ENCODE peak calls at places on chromosome 4, in four cellular contexts. Y is IMR-90, C is A549, S is uterus. X is an unnamed sample.

GRCh38 chr4:119932277-119932676 is 134.4 kb downstream of the MAD2L1 start:
- DNase-seq in C (no peak), Y (no peak), S (no peak), X (no peak)

GRCh38 chr4:148477276-148477675 is 35.1 kb upstream of the NR3C2 start:
- DNase-seq in Y (no peak), C (no peak), S (no peak), X (no peak)

GRCh38 chr4:17718471-17718870 is 63.0 kb downstream of the FAM184B start:
- DNase-seq in Y (no peak), C (no peak), S (no peak), X (no peak)

GRCh38 chr4:71713611-71714203 is 70.2 kb downstream of the GC start:
- DNase-seq in Y (peak; percentile 77), C (no peak), S (no peak), X (no peak)

GRCh38 chr4:56804551-56804950 is 16.9 kb downstream of the SPINK2 start:
- DNase-seq in C (no peak), S (no peak), Y (peak; percentile 26), X (no peak)

GRCh38 chr4:20432098-20432497 is 180.4 kb downstream of the SLIT2 start:
- DNase-seq in C (no peak), S (no peak), Y (no peak), X (no peak)

GRCh38 chr4:177118596-177118995 is 191.1 kb upstream of the NEIL3 start:
- DNase-seq in C (no peak), S (peak; percentile 46), Y (peak; percentile 99), X (peak; percentile 52)

GRCh38 chr4:93237526-93237925 is 591.0 kb upstream of the ATOH1 start:
- DNase-seq in C (no peak), Y (no peak), S (no peak), X (no peak)

GRCh38 chr4:127284236-127284635 is 348.5 kb upstream of the INTU start:
- DNase-seq in Y (no peak), C (no peak), S (no peak), X (no peak)

GRCh38 chr4:155377281-155377680 is 516 bp upstream of the MAP9 start:
- DNase-seq in Y (peak; percentile 15), C (no peak), S (no peak), X (no peak)

GRCh38 chr4:73831569-73831968 is 4.9 kb upstream of the CXCL6 start:
- DNase-seq in S (no peak), C (no peak), Y (no peak), X (no peak)

GRCh38 chr4:113026556-113026955 is 22.9 kb upstream of the ANK2 start:
- DNase-seq in C (no peak), Y (no peak), S (no peak), X (no peak)

GRCh38 chr4:4334798-4335520 is 44.9 kb downstream of the ZBTB49 start:
- DNase-seq in C (peak; percentile 19), Y (peak; percentile 30), S (peak; percentile 24), X (peak; percentile 82)

GRCh38 chr4:15600176-15600575 is 55.0 kb downstream of the FBXL5 start:
- DNase-seq in Y (no peak), C (no peak), S (no peak), X (no peak)

GRCh38 chr4:71827811-71828210 is 43.9 kb upstream of the GC start:
- DNase-seq in S (no peak), C (no peak), Y (no peak), X (no peak)

GRCh38 chr4:156654410-156654809 is 317.2 kb downstream of the PDGFC start:
- DNase-seq in S (no peak), Y (no peak), C (no peak), X (no peak)

GRCh38 chr4:7120341-7120740 is 52.5 kb upstream of the GRPEL1 start:
- DNase-seq in Y (peak; percentile 12), S (no peak), C (peak; percentile 41), X (peak; percentile 53)

DNA sequence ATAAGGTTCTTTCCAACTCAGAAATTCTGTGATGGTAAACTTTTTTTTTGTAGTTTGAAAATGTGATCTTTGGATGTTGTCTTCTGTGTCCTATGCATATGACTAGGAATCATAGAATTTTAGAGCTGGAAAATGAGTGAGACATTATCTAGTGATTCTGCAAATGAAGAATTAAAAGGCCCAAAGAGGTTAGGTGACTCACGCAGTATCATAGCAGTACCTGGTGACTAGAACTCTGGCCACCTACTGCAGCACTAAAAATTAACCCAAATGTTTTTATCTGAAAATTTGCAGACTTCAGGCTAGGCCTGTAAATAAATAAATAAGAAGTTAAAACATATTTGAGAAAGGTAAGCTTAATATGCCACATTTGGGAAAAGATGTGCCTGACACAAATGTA is 52.8 kb downstream of the NFKB1 start:
- DNase-seq in C (no peak), Y (peak; percentile 42), S (no peak), X (no peak)
- H3K27ac ChIP-seq in C (no peak overlapping the region), Y (no peak overlapping the region), S (peak overlapping the region; percentile 72), X (no peak overlapping the region)

GRCh38 chr4:82422616-82423015 is 7.6 kb downstream of the HNRNPDL start:
- DNase-seq in C (no peak), Y (no peak), S (no peak), X (no peak)

GRCh38 chr4:82421796-82422560 is 8.3 kb downstream of the HNRNPDL start:
- DNase-seq in S (no peak), C (no peak), Y (no peak), X (no peak)

GRCh38 chr4:82425478-82425877 is 4.8 kb downstream of the HNRNPDL start:
- DNase-seq in S (no peak), Y (no peak), C (no peak), X (no peak)

GRCh38 chr4:82419451-82419850 is 10.8 kb downstream of the HNRNPDL start:
- DNase-seq in C (no peak), Y (no peak), S (no peak), X (no peak)

GRCh38 chr4:82423245-82424054 is 6.8 kb downstream of the HNRNPDL start:
- DNase-seq in C (no peak), Y (peak; percentile 69), S (no peak), X (no peak)
- TF ChIP-seq POLR2A in C (no peak), Y (peak; percentile 67), S (no peak), X (no peak)

GRCh38 chr4:186920486-186920885 is 196.8 kb upstream of the FAT1 start:
- DNase-seq in C (no peak), Y (peak; percentile 80), S (no peak), X (no peak)
- H3K27ac ChIP-seq in C (peak overlapping the region; percentile 33), Y (peak overlapping the region; percentile 96), S (no peak overlapping the region), X (no peak overlapping the region)

DNA sequence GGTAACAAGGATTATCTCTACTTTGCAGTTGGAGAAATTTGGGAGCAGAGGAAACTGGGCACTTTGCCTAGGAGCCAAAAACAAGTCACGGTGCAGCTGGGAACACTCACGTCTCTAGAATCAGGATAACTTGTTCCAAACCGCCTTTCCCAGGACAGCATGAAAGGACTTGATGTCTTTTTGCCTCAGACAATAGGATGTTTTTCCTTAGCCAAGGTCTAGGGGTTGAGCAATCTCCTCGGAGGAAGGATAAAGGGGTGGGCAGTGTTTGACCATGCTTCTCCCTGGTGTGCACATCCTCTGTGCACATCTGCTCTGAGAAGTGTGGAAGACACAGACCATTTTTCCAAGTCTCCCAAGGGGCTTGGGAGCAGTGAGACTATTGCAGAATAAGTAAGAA is 1.7 kb upstream of the SPARCL1 start:
- DNase-seq in S (peak; percentile 96), Y (peak; percentile 27), C (no peak), X (peak; percentile 81)
- TF ChIP-seq POLR2A in S (peak; percentile 75), Y (no peak), C (no peak), X (no peak)

X was measured in testis.